ENCODE peak calls at places on chromosome X, in nine cellular contexts. X is adrenal gland; O is psoas muscle; T is mammary epithelial cell; K is mesenchymal stem cell; I is pancreas; V is CD8-positive, alpha-beta memory T cell; E is uterus; S is colonic mucosa. U is an unnamed sample. For H3K4me1, the result is how much of the 10 kb centered on the place peaks cover.

GRCh38 chrX:110006826-110007375 is 4.0 kb downstream of the TMEM164 start:
- DNase-seq in X (no peak), O (no peak), T (peak), K (no peak), I (peak), V (no peak), E (no peak), S (no peak), U (no peak)

GRCh38 chrX:96684339-96685204 is at the start of gene DIAPH2:
- DNase-seq in X (peak), O (peak), T (peak), K (peak), I (peak), V (peak), E (peak), S (peak), U (peak)

GRCh38 chrX:12874599-12874998 is 7.7 kb downstream of the TLR7 start:
- DNase-seq in X (no peak), O (no peak), T (no peak), K (peak), I (no peak), V (no peak), E (no peak), S (no peak), U (no peak)

GRCh38 chrX:154748712-154749339 is 2.1 kb downstream of the GAB3 start:
- DNase-seq in X (peak), O (no peak), T (peak), K (peak), I (no peak), V (peak), E (peak), S (peak), U (no peak)

GRCh38 chrX:135543924-135544323 is 23.5 kb downstream of the INTS6L start:
- DNase-seq in X (no peak), O (no peak), T (no peak), K (no peak), I (no peak), V (peak), E (no peak), S (peak), U (no peak)

GRCh38 chrX:47623540-47624027 is 3.9 kb upstream of the SYN1 start:
- DNase-seq in X (peak), O (no peak), T (peak), K (peak), I (peak), V (peak), E (no peak), S (peak), U (no peak)

GRCh38 chrX:135086197-135086854 is 34.0 kb downstream of the ETDB start:
- DNase-seq in X (peak), O (no peak), T (peak), K (peak), I (no peak), V (peak), E (peak), S (peak), U (no peak)

GRCh38 chrX:153669174-153669890 is 4.3 kb downstream of the PNCK start:
- DNase-seq in X (peak), O (no peak), T (no peak), K (no peak), I (no peak), V (peak), E (no peak), S (no peak), U (no peak)

GRCh38 chrX:15233416-15234015 is 36.4 kb downstream of the ASB9 start:
- DNase-seq in X (no peak), O (no peak), T (no peak), K (peak), I (no peak), V (no peak), E (no peak), S (no peak), U (no peak)

GRCh38 chrX:155027509-155028066 is 944 bp downstream of the FUNDC2 start:
- DNase-seq in X (no peak), O (no peak), T (peak), K (peak), I (no peak), V (peak), E (peak), S (peak), U (no peak)

GRCh38 chrX:2330487-2330886 is 170.3 kb downstream of the DHRSX start:
- DNase-seq in X (no peak), O (no peak), T (no peak), K (no peak), I (no peak), V (no peak), E (no peak), S (no peak), U (no peak)

GRCh38 chrX:43580621-43581020 is 75.5 kb upstream of the MAOA start:
- DNase-seq in X (no peak), O (no peak), T (no peak), K (no peak), I (no peak), V (no peak), E (no peak), S (no peak), U (no peak)
- H3K4me1 ChIP-seq in X (under half), O (under half), T (under half), K (under half), I (under half), V (under half), E (under half), S (under half), U (under half)

DNA sequence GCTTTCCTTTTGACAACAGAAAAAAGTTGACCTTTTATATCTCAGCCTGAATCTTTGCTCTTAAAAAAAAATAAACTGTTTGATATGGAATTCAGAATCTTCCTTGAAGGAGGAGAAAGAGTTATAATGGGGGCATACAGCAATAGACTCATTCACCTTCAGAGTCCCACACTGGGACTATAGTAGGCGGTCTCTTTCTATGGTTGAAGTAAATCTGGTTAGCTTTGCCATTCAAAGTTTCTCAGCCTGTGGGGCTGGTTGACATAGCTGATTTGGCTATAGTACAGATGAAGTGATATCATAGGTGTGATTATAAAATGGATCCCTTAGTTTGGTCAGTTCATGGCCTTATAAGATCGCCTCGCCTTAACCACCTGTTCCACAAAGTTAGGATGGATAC is 156.2 kb downstream of the SH2D1A start:
- DNase-seq in X (no peak), O (no peak), T (no peak), K (no peak), I (no peak), V (no peak), E (no peak), S (no peak), U (no peak)
- H3K27ac ChIP-seq in X (no peak), O (no peak), T (no peak), K (no peak), I (no peak), V (no peak), E (no peak), S (no peak), U (no peak)

GRCh38 chrX:107447642-107448041 is 1.8 kb upstream of the FRMPD3 start:
- DNase-seq in X (no peak), O (no peak), T (no peak), K (no peak), I (no peak), V (no peak), E (no peak), S (no peak), U (no peak)
- H3K4me3 ChIP-seq in X (no peak), O (no peak), T (no peak), K (no peak), I (no peak), V (no peak), E (no peak), S (no peak), U (no peak)

GRCh38 chrX:53266914-53267313 is 14.5 kb downstream of the IQSEC2 start:
- DNase-seq in X (no peak), O (no peak), T (no peak), K (no peak), I (no peak), V (no peak), E (no peak), S (no peak), U (no peak)

GRCh38 chrX:53268173-53268572 is 13.2 kb downstream of the IQSEC2 start:
- DNase-seq in X (no peak), O (no peak), T (peak), K (no peak), I (no peak), V (no peak), E (no peak), S (no peak), U (no peak)

GRCh38 chrX:53266175-53266574 is 15.2 kb downstream of the IQSEC2 start:
- DNase-seq in X (no peak), O (no peak), T (no peak), K (no peak), I (no peak), V (no peak), E (no peak), S (peak), U (no peak)

GRCh38 chrX:53263597-53264094 is 17.7 kb downstream of the IQSEC2 start:
- DNase-seq in X (peak), O (no peak), T (peak), K (peak), I (no peak), V (no peak), E (no peak), S (no peak), U (no peak)

GRCh38 chrX:53265771-53266170 is 15.6 kb downstream of the IQSEC2 start:
- DNase-seq in X (no peak), O (no peak), T (peak), K (peak), I (no peak), V (no peak), E (no peak), S (no peak), U (no peak)
- H3K4me1 ChIP-seq in X (under half), O (under half), T (half or more), K (under half), I (under half), V (under half), E (under half), S (under half), U (half or more)

DNA sequence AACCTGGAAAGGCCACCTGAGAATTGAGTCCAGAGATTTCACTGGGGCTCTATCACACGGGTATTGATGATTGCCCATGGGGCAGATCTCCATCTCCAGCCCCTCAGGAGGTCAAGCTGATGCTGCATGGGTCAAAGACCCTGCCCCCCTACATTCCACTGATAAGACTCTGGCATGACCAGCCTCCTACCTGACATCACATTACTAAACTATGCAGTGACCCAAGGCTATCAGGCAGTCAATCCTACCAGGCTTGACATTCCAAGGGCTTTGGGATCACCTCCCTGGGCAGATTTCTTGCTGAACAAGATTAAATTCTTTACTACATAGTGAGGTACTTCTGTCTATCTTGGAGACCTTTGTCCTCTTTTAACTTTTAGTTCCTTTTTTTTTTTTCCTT is 192.7 kb upstream of the STS start:
- DNase-seq in X (no peak), O (no peak), T (no peak), K (no peak), I (no peak), V (no peak), E (no peak), S (no peak), U (no peak)
- H3K27ac ChIP-seq in X (no peak), O (no peak), T (no peak), K (no peak), I (no peak), V (no peak), E (no peak), S (no peak), U (no peak)

DNA sequence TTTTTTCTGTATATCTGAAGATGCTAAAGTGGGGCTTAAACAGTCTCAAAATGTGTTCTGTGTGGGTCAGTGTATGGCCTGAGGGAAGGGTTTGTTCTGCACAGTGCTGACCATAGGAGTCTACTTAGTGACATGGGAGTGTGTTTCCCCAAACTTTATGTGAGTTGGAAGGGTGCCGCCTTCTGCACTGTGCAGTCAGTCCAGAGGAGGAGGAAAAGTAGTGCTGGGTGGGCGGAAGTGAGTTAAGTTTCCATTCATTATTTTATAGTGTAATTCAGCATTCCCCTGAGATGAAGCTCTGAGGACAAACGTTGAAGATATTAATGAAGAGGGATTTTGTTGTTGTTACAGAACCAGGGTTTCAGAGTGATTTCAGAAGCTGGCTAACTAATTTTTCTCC is 2.9 kb downstream of the CHST7 start:
- DNase-seq in X (no peak), O (no peak), T (no peak), K (no peak), I (no peak), V (no peak), E (peak), S (no peak), U (no peak)
- H3K4me3 ChIP-seq in X (no peak), O (peak), T (peak), K (no peak), I (no peak), V (no peak), E (no peak), S (no peak), U (peak)

U was measured in esophagus squamous epithelium.